ENCODE peak calls at places on chromosome 3, in seven cellular contexts. E, Z, T, A, Y, B and F are unnamed samples.
A peak's percentile ranks its signal among the peaks of the same experiment; 100 is the strongest.

GRCh38 chr3:151328298-151329036 is 882 bp downstream of the P2RY13 start:
- DNase-seq in E (no peak), Z (no peak), T (no peak), A (no peak), Y (no peak), B (no peak), F (no peak)

GRCh38 chr3:160163259-160163878 is 61.9 kb upstream of the C3orf80 start:
- DNase-seq in E (peak; percentile 23), Z (peak; percentile 12), T (no peak), A (peak; percentile 46), Y (no peak), B (peak; percentile 4), F (peak; percentile 56)

GRCh38 chr3:159828542-159828943 is 160.1 kb upstream of the IL12A start:
- DNase-seq in E (peak; percentile 35), Z (peak; percentile 28), T (no peak), A (peak; percentile 74), Y (no peak), B (peak; percentile 3), F (peak; percentile 58)

GRCh38 chr3:171972965-171973364 is 66.4 kb upstream of the FNDC3B start:
- DNase-seq in E (no peak), Z (no peak), T (no peak), A (no peak), Y (no peak), B (no peak), F (no peak)

GRCh38 chr3:133459400-133459799 is 59.5 kb downstream of the BFSP2 start:
- DNase-seq in E (no peak), Z (no peak), T (no peak), A (no peak), Y (no peak), B (peak; percentile 27), F (no peak)

GRCh38 chr3:13707456-13707855 is 158.5 kb downstream of the FBLN2 start:
- DNase-seq in E (no peak), Z (no peak), T (no peak), A (no peak), Y (no peak), B (no peak), F (no peak)

GRCh38 chr3:126372413-126373145 is 15.4 kb upstream of the KLF15 start:
- DNase-seq in E (no peak), Z (peak; percentile 16), T (no peak), A (no peak), Y (no peak), B (peak; percentile 39), F (peak; percentile 17)

GRCh38 chr3:8280161-8280560 is 221.5 kb upstream of the LMCD1 start:
- DNase-seq in E (no peak), Z (no peak), T (no peak), A (no peak), Y (no peak), B (no peak), F (no peak)

GRCh38 chr3:158731938-158732855 is at the start of gene RARRES1:
- DNase-seq in E (no peak), Z (no peak), T (no peak), A (peak; percentile 88), Y (no peak), B (no peak), F (peak; percentile 88)

GRCh38 chr3:114406286-114406685 is 112.5 kb downstream of the TIGIT start:
- DNase-seq in E (no peak), Z (no peak), T (no peak), A (no peak), Y (no peak), B (no peak), F (no peak)

GRCh38 chr3:129608087-129608935 is 1.8 kb upstream of the PLXND1 start:
- DNase-seq in E (no peak), Z (peak; percentile 50), T (no peak), A (peak; percentile 72), Y (no peak), B (no peak), F (peak; percentile 49)

GRCh38 chr3:69930564-69930963 is 69.0 kb upstream of the SAMMSON start:
- DNase-seq in E (no peak), Z (no peak), T (no peak), A (no peak), Y (no peak), B (no peak), F (no peak)

GRCh38 chr3:113128386-113129015 is 82.9 kb upstream of the BOC start:
- DNase-seq in E (no peak), Z (no peak), T (no peak), A (no peak), Y (no peak), B (no peak), F (no peak)

GRCh38 chr3:105997800-105998526 is 129.2 kb upstream of the CBLB start:
- DNase-seq in E (peak; percentile 19), Z (no peak), T (no peak), A (no peak), Y (no peak), B (no peak), F (no peak)

GRCh38 chr3:20078194-20078709 is 38.0 kb downstream of the KAT2B start:
- DNase-seq in E (no peak), Z (no peak), T (no peak), A (no peak), Y (no peak), B (no peak), F (no peak)

GRCh38 chr3:185207931-185208746 is 45.7 kb downstream of the EHHADH start:
- DNase-seq in E (no peak), Z (no peak), T (peak; percentile 83), A (no peak), Y (no peak), B (no peak), F (no peak)

GRCh38 chr3:159669024-159669476 is 319.6 kb upstream of the IL12A start:
- DNase-seq in E (no peak), Z (no peak), T (no peak), A (no peak), Y (no peak), B (no peak), F (no peak)

GRCh38 chr3:141414141-141414689 is 45.9 kb downstream of the ZBTB38 start:
- DNase-seq in E (no peak), Z (no peak), T (no peak), A (no peak), Y (no peak), B (no peak), F (no peak)

GRCh38 chr3:37731895-37732294 is 129.8 kb upstream of the CTDSPL start:
- DNase-seq in E (no peak), Z (no peak), T (no peak), A (no peak), Y (no peak), B (no peak), F (no peak)

GRCh38 chr3:57961828-57962447 is 46.3 kb upstream of the FLNB start:
- DNase-seq in E (peak; percentile 56), Z (peak; percentile 30), T (no peak), A (no peak), Y (no peak), B (peak; percentile 80), F (no peak)

GRCh38 chr3:42518800-42519567 is 16.5 kb downstream of the VIPR1 start:
- DNase-seq in E (no peak), Z (peak; percentile 43), T (no peak), A (no peak), Y (no peak), B (no peak), F (no peak)

GRCh38 chr3:48952510-48953118 is 34.0 kb downstream of the ARIH2 start:
- DNase-seq in E (peak; percentile 41), Z (no peak), T (no peak), A (peak; percentile 36), Y (peak; percentile 7), B (peak; percentile 45), F (no peak)

DNA sequence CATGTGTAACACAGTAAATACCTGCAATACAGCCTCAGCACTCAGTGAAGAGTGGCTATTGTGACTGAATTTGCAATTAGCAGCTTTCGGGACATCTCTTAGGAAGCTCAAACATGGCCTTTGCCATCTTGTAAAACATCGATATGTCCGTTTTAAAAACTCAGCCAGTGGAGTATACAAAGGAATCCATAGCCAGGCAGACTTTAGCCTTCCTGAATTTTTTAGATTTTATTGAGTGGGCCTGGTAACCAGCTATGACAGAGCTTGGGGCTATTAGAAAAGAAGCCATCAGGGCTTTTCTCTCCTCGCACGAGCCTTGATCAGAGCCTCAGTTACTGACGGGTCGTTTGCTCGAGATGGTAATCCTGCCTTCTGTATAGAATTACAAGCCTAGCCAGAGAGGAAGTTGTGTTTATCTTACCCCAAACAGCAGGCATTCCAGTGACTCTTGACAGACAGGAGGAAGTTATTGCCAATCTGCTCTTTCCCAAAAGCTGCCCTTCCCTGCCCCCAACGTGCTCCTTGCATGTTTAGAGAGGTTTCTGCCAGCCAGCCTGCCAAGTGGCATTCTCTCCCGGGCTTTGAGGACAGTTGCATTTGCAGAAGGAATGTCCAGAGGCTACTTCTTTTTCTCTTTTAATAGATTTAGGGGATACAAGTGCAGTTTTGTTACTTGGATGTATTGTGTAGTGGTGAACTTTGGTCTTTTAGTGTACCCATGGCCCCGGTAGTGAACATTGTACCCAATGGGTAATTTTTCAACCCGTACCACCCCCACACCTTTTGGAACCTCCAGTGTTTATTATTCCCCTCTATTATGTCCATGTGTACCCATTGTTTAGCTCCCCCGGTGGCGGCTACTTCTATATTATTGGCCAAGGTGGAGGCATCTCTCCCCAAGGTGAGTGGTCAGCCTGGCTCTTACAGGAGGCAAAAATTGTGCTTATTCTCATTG is 40.6 kb downstream of the ITPR1 start:
- DNase-seq in E (no peak), Z (peak; percentile 85), T (no peak), A (no peak), Y (no peak), B (peak; percentile 48), F (peak; percentile 85)
- TF ChIP-seq JUND in E (no peak), Z (peak; percentile 86), T (no peak), A (no peak), Y (no peak), B (no peak), F (no peak)

DNA sequence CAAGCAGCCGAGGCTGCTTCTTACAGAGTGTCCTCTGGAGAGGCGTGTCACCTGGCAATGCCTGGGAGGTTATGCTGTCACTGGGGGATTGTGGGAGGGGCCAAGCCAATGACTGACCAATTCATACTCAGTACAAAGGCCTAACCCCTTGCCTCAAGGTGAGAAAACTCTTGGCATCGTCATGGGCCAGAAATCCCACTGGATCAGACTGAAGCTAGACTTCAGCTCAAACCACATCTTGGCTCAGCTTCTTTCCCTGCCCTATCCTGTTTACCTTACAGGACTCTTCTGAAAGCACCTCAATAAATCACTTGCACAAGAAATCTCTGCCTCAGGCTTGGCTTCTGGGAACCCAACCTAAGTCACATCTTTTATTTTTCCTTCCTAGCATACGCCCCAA is 9.5 kb downstream of the ANAPC13 start:
- DNase-seq in E (no peak), Z (no peak), T (no peak), A (no peak), Y (no peak), B (no peak), F (no peak)
- TF ChIP-seq JUND in E (no peak), Z (no peak), T (no peak), A (no peak), Y (no peak), B (no peak), F (no peak)

GRCh38 chr3:31064021-31064420 is 169.6 kb upstream of the GADL1 start:
- DNase-seq in E (no peak), Z (no peak), T (no peak), A (no peak), Y (no peak), B (no peak), F (no peak)

GRCh38 chr3:31065765-31066164 is 171.3 kb upstream of the GADL1 start:
- DNase-seq in E (no peak), Z (no peak), T (no peak), A (no peak), Y (no peak), B (no peak), F (no peak)

GRCh38 chr3:31066999-31067398 is 172.5 kb upstream of the GADL1 start:
- DNase-seq in E (no peak), Z (no peak), T (no peak), A (peak; percentile 4), Y (no peak), B (no peak), F (no peak)
- TF ChIP-seq JUND in E (no peak), Z (no peak), T (no peak), A (peak; percentile 73), Y (no peak), B (no peak), F (no peak)

GRCh38 chr3:55615694-55616310 is 128.7 kb upstream of the WNT5A start:
- DNase-seq in E (no peak), Z (no peak), T (no peak), A (no peak), Y (peak; percentile 72), B (no peak), F (no peak)
- TF ChIP-seq JUND in E (no peak), Z (no peak), T (no peak), A (no peak), Y (no peak), B (no peak), F (no peak)